ENCODE peak calls at places on chromosomes 2 and 18, in eight cellular contexts. P, C, H, V, Q, Z, O and T are unnamed samples.
A peak's percentile ranks its signal among the peaks of the same experiment; 100 is the strongest.

GRCh38 chr2:227219312-227220105 is 55.1 kb downstream of the COL4A3 start:
- DNase-seq in P (peak; percentile 17), O (no peak), H (no peak), Z (no peak), Q (no peak), C (no peak), V (no peak), T (no peak)

GRCh38 chr2:158099716-158100115 is 2.0 kb upstream of the UPP2 start:
- DNase-seq in P (peak; percentile 40), H (no peak), V (no peak), O (no peak), Q (no peak), C (no peak), Z (no peak), T (no peak)

GRCh38 chr2:25672500-25673169 is 742 bp downstream of the DTNB start:
- DNase-seq in H (peak; percentile 84), V (peak; percentile 88), P (peak; percentile 31), Z (no peak), O (no peak), C (peak; percentile 74), Q (peak; percentile 42), T (peak; percentile 33)

GRCh38 chr2:10427568-10427975 is 20.6 kb downstream of the ODC1 start:
- DNase-seq in Z (no peak), Q (no peak), P (peak; percentile 34), V (no peak), O (no peak), C (no peak), H (no peak), T (no peak)

GRCh38 chr2:216696751-216697560 is 1.6 kb upstream of the IGFBP5 start:
- DNase-seq in H (peak; percentile 50), P (peak; percentile 66), Q (no peak), C (no peak), V (no peak), Z (no peak), O (no peak), T (peak; percentile 33)

GRCh38 chr2:1823187-1824169 is 79.2 kb upstream of the PXDN start:
- DNase-seq in O (no peak), Q (no peak), Z (no peak), H (no peak), V (peak; percentile 96), C (no peak), P (no peak), T (no peak)

GRCh38 chr2:8682719-8683667 is 1.1 kb downstream of the ID2 start:
- DNase-seq in H (no peak), V (peak; percentile 55), Z (peak; percentile 24), P (peak; percentile 32), O (no peak), Q (no peak), C (peak; percentile 53), T (peak; percentile 26)

GRCh38 chr2:212686285-212686895 is 147.8 kb upstream of the ERBB4 start:
- DNase-seq in Z (peak; percentile 19), Q (no peak), V (peak; percentile 81), O (peak; percentile 5), C (peak; percentile 41), H (peak; percentile 70), P (peak; percentile 65), T (peak; percentile 41)

GRCh38 chr2:13923823-13924222 is 708.7 kb upstream of the LRATD1 start:
- DNase-seq in P (no peak), Z (no peak), H (no peak), C (no peak), Q (no peak), O (no peak), V (no peak), T (no peak)

GRCh38 chr2:117199511-117199910 is 615.0 kb upstream of the DDX18 start:
- DNase-seq in C (no peak), V (no peak), P (no peak), Z (no peak), H (no peak), O (no peak), Q (no peak), T (no peak)

GRCh38 chr2:39469807-39470206 is 32.7 kb upstream of the MAP4K3 start:
- DNase-seq in C (peak; percentile 7), Q (no peak), O (no peak), V (peak; percentile 67), H (no peak), P (peak; percentile 83), Z (no peak), T (no peak)

GRCh38 chr2:224195954-224196571 is 157.0 kb upstream of the SERPINE2 start:
- DNase-seq in H (peak; percentile 83), Q (no peak), V (no peak), P (no peak), Z (no peak), O (no peak), C (no peak), T (peak; percentile 79)

GRCh38 chr2:238098854-238099708 is 1.1 kb upstream of the ESPNL start:
- DNase-seq in V (no peak), P (no peak), H (peak; percentile 15), O (no peak), Q (no peak), Z (no peak), C (no peak), T (no peak)

GRCh38 chr2:75317801-75318200 is 118.5 kb upstream of the TACR1 start:
- DNase-seq in O (no peak), Q (no peak), Z (no peak), P (no peak), V (no peak), C (no peak), H (no peak), T (no peak)

GRCh38 chr2:45274190-45274926 is 265.1 kb upstream of the SIX2 start:
- DNase-seq in Q (no peak), Z (no peak), H (no peak), O (no peak), C (no peak), V (no peak), P (no peak), T (no peak)

GRCh38 chr2:226835420-226835795 is 446 bp upstream of the RHBDD1 start:
- DNase-seq in V (peak; percentile 86), P (no peak), C (no peak), H (no peak), Q (no peak), Z (no peak), O (no peak), T (no peak)

GRCh38 chr2:59398081-59398480 is 1155.4 kb downstream of the BCL11A start:
- DNase-seq in Z (no peak), Q (no peak), V (no peak), H (no peak), O (no peak), C (no peak), P (no peak), T (no peak)

GRCh38 chr18:23053756-23054457 is 81.4 kb upstream of the CABLES1 start:
- DNase-seq in H (no peak), Q (no peak), C (no peak), V (peak; percentile 89), Z (no peak), P (peak; percentile 65), O (no peak), T (no peak)

GRCh38 chr2:25041928-25042320 is at the start of gene EFR3B:
- DNase-seq in C (peak; percentile 89), O (peak; percentile 24), V (peak; percentile 98), P (peak; percentile 93), Q (peak; percentile 70), Z (peak; percentile 94), H (peak; percentile 98), T (peak; percentile 97)

GRCh38 chr18:58863539-58864145 is 1.0 kb upstream of the ZNF532 start:
- DNase-seq in V (peak; percentile 65), Z (no peak), P (no peak), Q (no peak), H (peak; percentile 78), O (no peak), C (peak; percentile 42), T (peak; percentile 58)

GRCh38 chr18:28175930-28176673 is 828 bp downstream of the CDH2 start:
- DNase-seq in P (peak; percentile 38), V (peak; percentile 75), Z (no peak), C (no peak), H (peak; percentile 56), Q (no peak), O (no peak), T (peak; percentile 51)

GRCh38 chr18:56661414-56662101 is 10.4 kb downstream of the WDR7 start:
- DNase-seq in C (no peak), Z (no peak), P (peak; percentile 17), O (no peak), H (no peak), Q (no peak), V (no peak), T (no peak)

GRCh38 chr2:74502147-74502719 is 2.8 kb upstream of the LBX2 start:
- DNase-seq in Z (no peak), P (peak; percentile 9), O (no peak), H (no peak), V (peak; percentile 66), C (no peak), Q (no peak), T (no peak)

GRCh38 chr2:74020717-74021406 is 36.2 kb downstream of the TET3 start:
- DNase-seq in V (no peak), Z (no peak), Q (no peak), P (peak; percentile 12), O (no peak), H (peak; percentile 45), C (no peak), T (no peak)

GRCh38 chr2:52919668-52920067 is 847.9 kb upstream of the CHAC2 start:
- DNase-seq in V (no peak), Q (no peak), P (peak; percentile 14), O (no peak), C (no peak), H (no peak), Z (no peak), T (no peak)

GRCh38 chr2:9187620-9188214 is 18.9 kb upstream of the ASAP2 start:
- DNase-seq in O (no peak), Z (no peak), P (peak; percentile 36), H (no peak), V (no peak), C (no peak), Q (no peak), T (no peak)

GRCh38 chr2:237631029-237631785 is 3.8 kb downstream of the LRRFIP1 start:
- DNase-seq in O (no peak), C (no peak), V (no peak), P (no peak), Q (no peak), Z (no peak), H (no peak), T (peak; percentile 39)

GRCh38 chr2:60794271-60794863 is 38.3 kb downstream of the PAPOLG start:
- DNase-seq in V (no peak), Q (no peak), H (no peak), C (no peak), Z (no peak), O (no peak), P (peak; percentile 21), T (peak; percentile 6)

GRCh38 chr18:615773-616172 is 19.0 kb downstream of the CLUL1 start:
- DNase-seq in V (no peak), Z (no peak), O (no peak), H (no peak), P (no peak), C (no peak), Q (no peak), T (no peak)